ENCODE peak calls at places on chromosomes 5 and 9, in nine cellular contexts. E is fibroblast of lung, D is K562, X is GM23248, W is PC-3, I is HCT116, G is neural progenitor cell, J is mammary epithelial cell, V is PC-9. P is an unnamed sample.

GRCh38 chr9:98533132-98533531 is 175.6 kb downstream of the GABBR2 start:
- DNase-seq in E (no peak), D (no peak), X (peak), W (no peak), I (no peak), G (no peak), J (no peak), V (no peak), P (no peak)

GRCh38 chr9:89746385-89747116 is 141.7 kb downstream of the GADD45G start:
- DNase-seq in E (peak), D (no peak), X (peak), W (no peak), I (no peak), G (no peak), J (no peak), V (no peak), P (no peak)

GRCh38 chr5:149581931-149582768 is 852 bp downstream of the ARHGEF37 start:
- DNase-seq in E (no peak), D (no peak), X (peak), W (peak), I (no peak), G (peak), J (peak), V (no peak), P (peak)

GRCh38 chr5:146788918-146789317 is 89.6 kb downstream of the PPP2R2B start:
- DNase-seq in E (no peak), D (no peak), X (no peak), W (no peak), I (no peak), G (peak), J (no peak), V (no peak), P (peak)

GRCh38 chr5:150558088-150558621 is 50.2 kb downstream of the NDST1 start:
- DNase-seq in E (no peak), D (no peak), X (no peak), W (no peak), I (no peak), G (no peak), J (no peak), V (no peak), P (no peak)

GRCh38 chr9:1879501-1879900 is 135.6 kb upstream of the SMARCA2 start:
- DNase-seq in E (no peak), D (no peak), X (no peak), W (no peak), I (no peak), G (no peak), J (no peak), V (no peak), P (no peak)

GRCh38 chr5:72988769-72989168 is 32.9 kb downstream of the FCHO2 start:
- DNase-seq in E (no peak), D (peak), X (no peak), W (no peak), I (no peak), G (no peak), J (no peak), V (no peak), P (no peak)

GRCh38 chr5:33806736-33807442 is 84.9 kb downstream of the ADAMTS12 start:
- DNase-seq in E (peak), D (peak), X (peak), W (peak), I (no peak), G (no peak), J (peak), V (no peak), P (no peak)

GRCh38 chr9:91727316-91727861 is 222.6 kb downstream of the ROR2 start:
- DNase-seq in E (peak), D (peak), X (peak), W (peak), I (peak), G (peak), J (peak), V (peak), P (peak)

GRCh38 chr9:124315856-124316255 is 58.1 kb downstream of the NEK6 start:
- DNase-seq in E (no peak), D (no peak), X (no peak), W (no peak), I (no peak), G (no peak), J (no peak), V (no peak), P (no peak)

GRCh38 chr5:155794801-155795200 is 532.2 kb upstream of the SGCD start:
- DNase-seq in E (peak), D (no peak), X (peak), W (no peak), I (peak), G (no peak), J (no peak), V (no peak), P (no peak)

GRCh38 chr5:95631991-95632675 is 12.2 kb downstream of the GPR150 start:
- DNase-seq in E (no peak), D (peak), X (peak), W (peak), I (no peak), G (no peak), J (peak), V (no peak), P (no peak)

GRCh38 chr9:68844623-68845612 is 139.9 kb downstream of the PIP5K1B start:
- DNase-seq in E (peak), D (peak), X (peak), W (peak), I (peak), G (peak), J (no peak), V (no peak), P (peak)

GRCh38 chr9:79123419-79123818 is 448.3 kb upstream of the TLE4 start:
- DNase-seq in E (peak), D (no peak), X (peak), W (no peak), I (no peak), G (no peak), J (no peak), V (no peak), P (no peak)

GRCh38 chr9:7055201-7055903 is 297.6 kb downstream of the KDM4C start:
- DNase-seq in E (no peak), D (no peak), X (no peak), W (no peak), I (no peak), G (no peak), J (no peak), V (no peak), P (no peak)

GRCh38 chr5:132773601-132774355 is 3.3 kb downstream of the SEPTIN8 start:
- DNase-seq in E (no peak), D (peak), X (no peak), W (no peak), I (no peak), G (no peak), J (no peak), V (no peak), P (no peak)

GRCh38 chr9:19102181-19102630 is 498 bp downstream of the HAUS6 start:
- DNase-seq in E (no peak), D (peak), X (peak), W (peak), I (no peak), G (peak), J (peak), V (no peak), P (peak)

GRCh38 chr5:1865486-1865885 is 17.2 kb downstream of the IRX4 start:
- DNase-seq in E (no peak), D (no peak), X (no peak), W (no peak), I (no peak), G (no peak), J (no peak), V (no peak), P (no peak)

GRCh38 chr9:98993570-98993945 is 49.9 kb downstream of the COL15A1 start:
- DNase-seq in E (no peak), D (no peak), X (no peak), W (no peak), I (no peak), G (no peak), J (no peak), V (no peak), P (no peak)

GRCh38 chr5:175724314-175724713 is 66.4 kb downstream of the HRH2 start:
- DNase-seq in E (no peak), D (no peak), X (no peak), W (no peak), I (no peak), G (no peak), J (no peak), V (no peak), P (no peak)

GRCh38 chr9:73780916-73781315 is 629.3 kb downstream of the ANXA1 start:
- DNase-seq in E (peak), D (no peak), X (peak), W (peak), I (no peak), G (no peak), J (peak), V (peak), P (peak)

GRCh38 chr5:31156761-31157160 is 36.7 kb upstream of the CDH6 start:
- DNase-seq in E (no peak), D (no peak), X (no peak), W (no peak), I (no peak), G (no peak), J (no peak), V (no peak), P (no peak)

GRCh38 chr5:35369965-35370790 is 139.9 kb upstream of the PRLR start:
- DNase-seq in E (no peak), D (no peak), X (no peak), W (no peak), I (no peak), G (peak), J (no peak), V (no peak), P (no peak)

GRCh38 chr5:16881253-16881652 is 54.8 kb downstream of the MYO10 start:
- DNase-seq in E (no peak), D (no peak), X (no peak), W (no peak), I (no peak), G (no peak), J (no peak), V (no peak), P (no peak)

GRCh38 chr5:73901455-73901854 is 275.5 kb downstream of the ARHGEF28 start:
- DNase-seq in E (no peak), D (no peak), X (no peak), W (no peak), I (no peak), G (no peak), J (no peak), V (peak), P (no peak)

GRCh38 chr9:130137870-130138653 is 34.1 kb upstream of the NCS1 start:
- DNase-seq in E (peak), D (peak), X (peak), W (no peak), I (no peak), G (peak), J (peak), V (no peak), P (no peak)

GRCh38 chr5:91007780-91008402 is 375.2 kb downstream of the ARRDC3 start:
- DNase-seq in E (no peak), D (no peak), X (no peak), W (no peak), I (no peak), G (no peak), J (no peak), V (no peak), P (no peak)

GRCh38 chr5:127839072-127839471 is 135.9 kb downstream of the CCDC192 start:
- DNase-seq in E (no peak), D (no peak), X (no peak), W (no peak), I (no peak), G (no peak), J (no peak), V (no peak), P (no peak)

GRCh38 chr9:109737295-109737694 is 42.7 kb upstream of the PALM2AKAP2 start:
- DNase-seq in E (no peak), D (no peak), X (no peak), W (peak), I (no peak), G (no peak), J (no peak), V (no peak), P (no peak)

GRCh38 chr9:113621309-113621791 is 157.8 kb downstream of the RGS3 start:
- DNase-seq in E (peak), D (no peak), X (peak), W (no peak), I (no peak), G (peak), J (no peak), V (no peak), P (peak)

GRCh38 chr9:61673664-61674381 is 484.0 kb downstream of the SPATA31A7 start:
- DNase-seq in E (no peak), D (no peak), X (no peak), W (no peak), I (no peak), G (no peak), J (no peak), V (no peak), P (no peak)

GRCh38 chr5:172587061-172587405 is 54.0 kb upstream of the NEURL1B start:
- DNase-seq in E (no peak), D (no peak), X (no peak), W (no peak), I (no peak), G (no peak), J (no peak), V (no peak), P (no peak)

GRCh38 chr5:173283318-173284288 is 44.6 kb downstream of the STC2 start:
- DNase-seq in E (peak), D (peak), X (peak), W (peak), I (peak), G (peak), J (peak), V (peak), P (peak)

GRCh38 chr5:127311349-127311748 is 20.8 kb downstream of the MEGF10 start:
- DNase-seq in E (no peak), D (no peak), X (no peak), W (no peak), I (no peak), G (no peak), J (no peak), V (no peak), P (no peak)

GRCh38 chr5:38104497-38105230 is 153.7 kb upstream of the EGFLAM start:
- DNase-seq in E (no peak), D (no peak), X (no peak), W (peak), I (no peak), G (peak), J (no peak), V (no peak), P (no peak)
- H3K27ac ChIP-seq in E (no peak), D (no peak), X (no peak), W (no peak), I (no peak), G (no peak), J (no peak), V (no peak), P (no peak)

DNA sequence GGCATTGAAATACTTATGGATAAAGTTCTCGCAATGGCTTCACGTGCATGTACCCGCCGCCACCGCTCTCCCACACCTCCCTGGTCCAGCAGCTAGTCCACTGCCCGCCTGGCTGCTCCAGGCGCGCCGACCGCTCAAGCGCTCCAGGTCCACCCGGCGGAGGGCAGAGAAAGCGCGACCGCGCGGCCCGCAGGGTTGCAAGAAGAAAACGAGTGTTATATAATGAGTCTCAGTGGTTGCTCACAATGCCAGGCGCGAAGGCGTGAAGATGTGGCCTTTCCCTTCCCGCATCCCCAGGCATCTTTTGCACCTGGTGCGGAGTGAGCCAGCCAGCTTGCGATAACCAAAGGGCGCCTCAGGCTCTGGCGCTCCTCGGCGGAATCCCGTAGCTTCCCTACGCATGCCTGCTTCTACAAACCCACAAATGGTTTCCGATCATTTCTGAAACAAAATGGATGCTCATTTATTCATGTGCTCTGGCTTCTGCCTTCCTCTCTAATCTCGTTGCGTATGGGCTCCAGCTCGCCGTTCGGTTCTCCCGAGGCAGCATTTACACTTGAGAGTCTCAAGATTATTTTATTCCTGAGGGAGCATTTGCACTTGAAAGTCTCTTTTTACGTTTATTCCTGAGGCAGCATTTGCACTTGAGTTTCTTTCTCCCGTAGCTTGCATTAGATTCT is 25.7 kb downstream of the CDKN2A start:
- DNase-seq in E (no peak), D (no peak), X (peak), W (no peak), I (no peak), G (peak), J (no peak), V (no peak), P (no peak)
- TF ChIP-seq EZH2 in E (peak), D (no peak), X (no peak), W (no peak), I (no peak), G (peak), J (no peak), V (no peak), P (no peak)

GRCh38 chr5:168288349-168289245 is 2.8 kb upstream of the WWC1 start:
- DNase-seq in E (no peak), D (no peak), X (no peak), W (peak), I (peak), G (peak), J (peak), V (peak), P (no peak)
- H3K27ac ChIP-seq in E (no peak), D (no peak), X (no peak), W (peak), I (peak), G (no peak), J (peak), V (peak), P (no peak)

GRCh38 chr9:37036237-37037136 is 2.4 kb upstream of the PAX5 start:
- DNase-seq in E (peak), D (no peak), X (peak), W (peak), I (no peak), G (peak), J (no peak), V (no peak), P (peak)

GRCh38 chr9:37034938-37035471 is 937 bp upstream of the PAX5 start:
- DNase-seq in E (no peak), D (no peak), X (no peak), W (no peak), I (no peak), G (peak), J (no peak), V (no peak), P (no peak)

GRCh38 chr9:37037137-37037743 is 3.2 kb upstream of the PAX5 start:
- DNase-seq in E (peak), D (no peak), X (no peak), W (no peak), I (no peak), G (peak), J (no peak), V (no peak), P (no peak)

GRCh38 chr9:37034320-37034937 is 361 bp upstream of the PAX5 start:
- DNase-seq in E (no peak), D (no peak), X (peak), W (peak), I (no peak), G (peak), J (no peak), V (no peak), P (no peak)

GRCh38 chr9:37035472-37036236 is 1.6 kb upstream of the PAX5 start:
- DNase-seq in E (peak), D (no peak), X (no peak), W (no peak), I (no peak), G (peak), J (no peak), V (no peak), P (no peak)
- TF ChIP-seq EZH2 in E (no peak), D (no peak), X (peak), W (no peak), I (no peak), G (peak), J (peak), V (no peak), P (no peak)

DNA sequence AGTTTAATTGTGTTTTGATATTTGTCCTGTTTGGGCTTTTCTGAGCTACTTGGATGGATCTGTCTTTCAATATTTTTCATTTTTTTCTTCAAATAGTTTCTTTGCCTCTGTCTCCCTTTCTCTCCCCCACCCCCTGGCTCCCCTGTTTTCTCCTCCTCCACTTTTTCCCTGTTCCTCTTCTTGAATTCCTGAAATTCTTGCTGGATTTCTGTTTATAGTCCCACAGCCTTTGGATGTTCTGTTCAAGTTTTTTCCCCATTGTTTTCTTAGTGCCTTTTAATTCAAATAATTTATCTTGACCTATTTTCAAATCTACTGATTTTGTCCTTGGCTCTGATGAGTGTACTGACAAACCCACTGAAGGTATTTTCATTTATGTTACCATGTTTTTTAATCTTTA is 113.0 kb downstream of the VPS13A start:
- DNase-seq in E (no peak), D (no peak), X (no peak), W (no peak), I (no peak), G (no peak), J (no peak), V (no peak), P (no peak)
- H3K27ac ChIP-seq in E (no peak), D (no peak), X (no peak), W (no peak), I (no peak), G (no peak), J (no peak), V (no peak), P (no peak)

GRCh38 chr9:136846376-136847064 is 2.7 kb upstream of the PHPT1 start:
- DNase-seq in E (no peak), D (no peak), X (peak), W (no peak), I (no peak), G (no peak), J (no peak), V (no peak), P (no peak)
- TF ChIP-seq EZH2 in E (peak), D (no peak), X (peak), W (no peak), I (no peak), G (peak), J (peak), V (no peak), P (no peak)

GRCh38 chr9:35656340-35656739 is 1.5 kb downstream of the RMRP start:
- DNase-seq in E (no peak), D (no peak), X (no peak), W (no peak), I (no peak), G (no peak), J (no peak), V (no peak), P (no peak)
- H3K27ac ChIP-seq in E (no peak), D (no peak), X (no peak), W (no peak), I (no peak), G (no peak), J (no peak), V (no peak), P (no peak)

DNA sequence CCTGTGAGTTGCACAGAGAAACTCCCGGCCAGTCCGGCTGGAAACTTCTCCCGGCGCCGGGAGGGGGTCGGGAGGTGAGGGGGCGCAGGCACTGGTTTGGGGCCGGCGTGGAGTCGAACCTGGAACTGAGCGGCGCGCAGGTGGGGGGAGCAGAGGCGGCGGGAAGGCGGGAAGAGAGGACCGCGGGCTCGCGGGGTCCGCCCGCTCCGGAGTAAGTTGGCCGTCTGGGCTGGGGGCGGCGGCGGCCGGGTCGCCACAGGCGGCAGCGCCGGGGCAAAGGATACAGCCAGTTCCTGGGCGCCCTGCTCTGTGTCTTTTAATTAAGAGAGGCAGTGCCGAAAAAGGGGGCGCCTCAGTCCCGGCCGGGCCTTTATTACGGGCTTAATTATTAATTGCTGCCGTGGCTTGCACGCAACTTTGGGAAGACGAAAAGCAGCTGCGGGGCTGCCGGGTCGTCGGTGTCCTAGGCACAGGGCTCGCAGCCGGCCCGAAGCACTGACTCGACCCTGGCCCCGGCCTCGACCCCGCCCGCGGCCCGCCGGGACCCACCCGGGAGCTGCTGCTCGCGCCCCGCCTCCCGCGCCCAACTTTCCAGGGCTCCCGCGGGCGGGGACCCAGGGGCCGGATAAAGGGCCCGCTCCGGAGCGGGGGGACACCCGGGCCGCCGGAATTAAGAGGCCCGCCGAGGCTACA is 1.1 kb downstream of the NTNG2 start:
- DNase-seq in E (no peak), D (no peak), X (no peak), W (no peak), I (no peak), G (peak), J (no peak), V (no peak), P (no peak)
- TF ChIP-seq EZH2 in E (peak), D (no peak), X (peak), W (no peak), I (peak), G (peak), J (peak), V (no peak), P (peak)